ENCODE peak calls at places on chromosome 1, in seven cellular contexts. D is prostate gland; F is pulmonary artery endothelial cell; U is osteocyte; P is EL; X is activated CD8-positive, alpha-beta T cell treated with anti-CD3 and anti-CD28 coated beads, Interleukin-2, amount 10 ng/mL, durations not matched to agents 7 days and 5 days; H is SJSA1. T is an unnamed sample.

GRCh38 chr1:160642281-160642644 is 4.6 kb downstream of the SLAMF1 start:
- DNase-seq in F (no peak), H (no peak), P (no peak), D (no peak), X (no peak), U (no peak), T (no peak)

GRCh38 chr1:233520510-233521191 is 93.3 kb upstream of the KCNK1 start:
- DNase-seq in D (no peak), F (no peak), U (no peak), P (peak; percentile 7), X (no peak), H (no peak), T (no peak)

GRCh38 chr1:238487931-238488330 is 597.2 kb upstream of the ZP4 start:
- DNase-seq in F (no peak), H (no peak), D (no peak), X (no peak), U (no peak), P (peak; percentile 74), T (no peak)

GRCh38 chr1:36846366-36846765 is 187.9 kb downstream of the GRIK3 start:
- DNase-seq in D (no peak), X (no peak), P (no peak), H (no peak), F (no peak), U (no peak), T (no peak)

GRCh38 chr1:163399976-163400375 is 78.2 kb downstream of the NUF2 start:
- DNase-seq in X (no peak), U (no peak), H (no peak), D (no peak), F (no peak), P (no peak), T (no peak)

GRCh38 chr1:31984419-31985347 is 29.0 kb upstream of the KHDRBS1 start:
- DNase-seq in U (no peak), X (peak; percentile 50), D (no peak), H (no peak), F (no peak), P (peak; percentile 39), T (no peak)

GRCh38 chr1:234782821-234783220 is 172.8 kb upstream of the IRF2BP2 start:
- DNase-seq in P (no peak), D (no peak), X (no peak), F (no peak), H (no peak), U (no peak), T (peak; percentile 69)

GRCh38 chr1:173758980-173759379 is 44.2 kb downstream of the KLHL20 start:
- DNase-seq in F (no peak), D (no peak), U (no peak), X (no peak), H (no peak), P (no peak), T (no peak)

GRCh38 chr1:20375563-20375962 is 84.9 kb downstream of the VWA5B1 start:
- DNase-seq in P (peak; percentile 50), D (no peak), H (peak; percentile 31), U (no peak), F (no peak), X (no peak), T (no peak)

GRCh38 chr1:83516369-83516768 is 482.6 kb downstream of the TTLL7 start:
- DNase-seq in U (no peak), X (no peak), P (peak; percentile 21), F (no peak), D (no peak), H (peak; percentile 64), T (no peak)

GRCh38 chr1:77900687-77901293 is 12.4 kb downstream of the NEXN start:
- DNase-seq in X (peak; percentile 35), H (peak; percentile 37), D (peak; percentile 11), U (no peak), F (no peak), P (peak; percentile 62), T (no peak)

T was measured in type B pancreatic cell.